ENCODE peak calls at places on chromosomes 16 and 17, in six cellular contexts. One of them, this sample, is unnamed.

GRCh38 chr17:81868674-81869220 is 2.4 kb downstream of the ARHGDIA start:
- DNase-seq in iPS-NIHi11: peak
- DNase-seq in H7: peak
- DNase-seq in T-cell: no peak
- DNase-seq in AG04450: peak
- DNase-seq in iris pigment epithelial cell: peak
- DNase-seq in this sample: peak

GRCh38 chr16:12434567-12434966 is 369.1 kb downstream of the CPPED1 start:
- DNase-seq in iPS-NIHi11: no peak
- DNase-seq in H7: no peak
- DNase-seq in T-cell: no peak
- DNase-seq in AG04450: no peak
- DNase-seq in iris pigment epithelial cell: no peak
- DNase-seq in this sample: no peak

GRCh38 chr17:61323696-61324539 is 75.7 kb upstream of the TBX2 start:
- DNase-seq in iPS-NIHi11: no peak
- DNase-seq in H7: no peak
- DNase-seq in T-cell: no peak
- DNase-seq in AG04450: no peak
- DNase-seq in iris pigment epithelial cell: peak
- DNase-seq in this sample: no peak

GRCh38 chr17:79085154-79085920 is 10.7 kb downstream of the ENGASE start:
- DNase-seq in iPS-NIHi11: no peak
- DNase-seq in H7: no peak
- DNase-seq in T-cell: no peak
- DNase-seq in AG04450: no peak
- DNase-seq in iris pigment epithelial cell: no peak
- DNase-seq in this sample: no peak

GRCh38 chr17:73998246-73999220 is 204.9 kb upstream of the RPL38 start:
- DNase-seq in iPS-NIHi11: peak
- DNase-seq in H7: peak
- DNase-seq in T-cell: peak
- DNase-seq in AG04450: no peak
- DNase-seq in iris pigment epithelial cell: no peak
- DNase-seq in this sample: peak

GRCh38 chr16:75550211-75550662 is 5.8 kb downstream of the TMEM231 start:
- DNase-seq in iPS-NIHi11: peak
- DNase-seq in H7: peak
- DNase-seq in T-cell: peak
- DNase-seq in AG04450: no peak
- DNase-seq in iris pigment epithelial cell: peak
- DNase-seq in this sample: peak

GRCh38 chr16:85615852-85616607 is 2.9 kb downstream of the GSE1 start:
- DNase-seq in iPS-NIHi11: peak
- DNase-seq in H7: peak
- DNase-seq in T-cell: peak
- DNase-seq in AG04450: peak
- DNase-seq in iris pigment epithelial cell: peak
- DNase-seq in this sample: peak

GRCh38 chr16:73714976-73715375 is 581.6 kb upstream of the PSMD7 start:
- DNase-seq in iPS-NIHi11: no peak
- DNase-seq in H7: no peak
- DNase-seq in T-cell: no peak
- DNase-seq in AG04450: no peak
- DNase-seq in iris pigment epithelial cell: no peak
- DNase-seq in this sample: no peak

GRCh38 chr17:7884581-7885356 is 3.8 kb upstream of the CHD3 start:
- DNase-seq in iPS-NIHi11: peak
- DNase-seq in H7: peak
- DNase-seq in T-cell: peak
- DNase-seq in AG04450: no peak
- DNase-seq in iris pigment epithelial cell: no peak
- DNase-seq in this sample: no peak

GRCh38 chr17:3512512-3513171 is 36.8 kb downstream of the ASPA start:
- DNase-seq in iPS-NIHi11: peak
- DNase-seq in H7: peak
- DNase-seq in T-cell: no peak
- DNase-seq in AG04450: no peak
- DNase-seq in iris pigment epithelial cell: no peak
- DNase-seq in this sample: no peak

GRCh38 chr16:70342016-70342415 is 4.7 kb upstream of the DDX19A start:
- DNase-seq in iPS-NIHi11: no peak
- DNase-seq in H7: no peak
- DNase-seq in T-cell: no peak
- DNase-seq in AG04450: no peak
- DNase-seq in iris pigment epithelial cell: no peak
- DNase-seq in this sample: no peak

GRCh38 chr16:47359478-47359877 is 101.4 kb downstream of the ITFG1 start:
- DNase-seq in iPS-NIHi11: no peak
- DNase-seq in H7: no peak
- DNase-seq in T-cell: no peak
- DNase-seq in AG04450: no peak
- DNase-seq in iris pigment epithelial cell: no peak
- DNase-seq in this sample: no peak

This sample was measured in D341Med.